ENCODE peak calls at places on chromosome 15, in nine cellular contexts. One of them, this sample, is unnamed.

GRCh38 chr15:81189583-81190283 is 6.9 kb upstream of the IL16 start:
- DNase-seq in brain microvascular endothelial cell: peak; percentile 53
- DNase-seq in Karpas-422: no peak
- DNase-seq in hepatocyte: peak; percentile 67
- DNase-seq in tibial artery: peak; percentile 81
- DNase-seq in neural progenitor cell: no peak
- DNase-seq in choroid plexus epithelial cell: peak; percentile 97
- DNase-seq in dorsolateral prefrontal cortex: no peak
- DNase-seq in CD8-positive, alpha-beta T cell: no peak
- DNase-seq in this sample: peak; percentile 86

GRCh38 chr15:61116830-61117229 is 112.3 kb downstream of the RORA start:
- DNase-seq in brain microvascular endothelial cell: no peak
- DNase-seq in Karpas-422: no peak
- DNase-seq in hepatocyte: no peak
- DNase-seq in tibial artery: no peak
- DNase-seq in neural progenitor cell: peak; percentile 33
- DNase-seq in choroid plexus epithelial cell: no peak
- DNase-seq in dorsolateral prefrontal cortex: no peak
- DNase-seq in CD8-positive, alpha-beta T cell: no peak
- DNase-seq in this sample: no peak

GRCh38 chr15:70328137-70329115 is 230.7 kb upstream of the TLE3 start:
- DNase-seq in brain microvascular endothelial cell: peak; percentile 82
- DNase-seq in Karpas-422: no peak
- DNase-seq in hepatocyte: no peak
- DNase-seq in tibial artery: peak; percentile 75
- DNase-seq in neural progenitor cell: no peak
- DNase-seq in choroid plexus epithelial cell: peak; percentile 92
- DNase-seq in dorsolateral prefrontal cortex: no peak
- DNase-seq in CD8-positive, alpha-beta T cell: no peak
- DNase-seq in this sample: peak; percentile 95

GRCh38 chr15:74458473-74458872 is 2.5 kb downstream of the UBL7 start:
- DNase-seq in brain microvascular endothelial cell: no peak
- DNase-seq in Karpas-422: no peak
- DNase-seq in hepatocyte: no peak
- DNase-seq in tibial artery: no peak
- DNase-seq in neural progenitor cell: no peak
- DNase-seq in choroid plexus epithelial cell: no peak
- DNase-seq in dorsolateral prefrontal cortex: no peak
- DNase-seq in CD8-positive, alpha-beta T cell: no peak
- DNase-seq in this sample: no peak

GRCh38 chr15:79675982-79676381 is 220.8 kb downstream of the MTHFS start:
- DNase-seq in brain microvascular endothelial cell: no peak
- DNase-seq in Karpas-422: no peak
- DNase-seq in hepatocyte: no peak
- DNase-seq in tibial artery: no peak
- DNase-seq in neural progenitor cell: no peak
- DNase-seq in choroid plexus epithelial cell: no peak
- DNase-seq in dorsolateral prefrontal cortex: no peak
- DNase-seq in CD8-positive, alpha-beta T cell: no peak
- DNase-seq in this sample: no peak

GRCh38 chr15:74406517-74406916 is 27.2 kb downstream of the SEMA7A start:
- DNase-seq in brain microvascular endothelial cell: no peak
- DNase-seq in Karpas-422: no peak
- DNase-seq in hepatocyte: no peak
- DNase-seq in tibial artery: no peak
- DNase-seq in neural progenitor cell: no peak
- DNase-seq in choroid plexus epithelial cell: no peak
- DNase-seq in dorsolateral prefrontal cortex: no peak
- DNase-seq in CD8-positive, alpha-beta T cell: no peak
- DNase-seq in this sample: no peak

GRCh38 chr15:61390138-61390537 is 161.0 kb upstream of the RORA start:
- DNase-seq in brain microvascular endothelial cell: no peak
- DNase-seq in Karpas-422: no peak
- DNase-seq in hepatocyte: no peak
- DNase-seq in tibial artery: no peak
- DNase-seq in neural progenitor cell: no peak
- DNase-seq in choroid plexus epithelial cell: peak; percentile 54
- DNase-seq in dorsolateral prefrontal cortex: no peak
- DNase-seq in CD8-positive, alpha-beta T cell: no peak
- DNase-seq in this sample: no peak

GRCh38 chr15:38597221-38597800 is 32.7 kb upstream of the RASGRP1 start:
- DNase-seq in brain microvascular endothelial cell: no peak
- DNase-seq in Karpas-422: peak; percentile 27
- DNase-seq in hepatocyte: no peak
- DNase-seq in tibial artery: no peak
- DNase-seq in neural progenitor cell: no peak
- DNase-seq in choroid plexus epithelial cell: no peak
- DNase-seq in dorsolateral prefrontal cortex: no peak
- DNase-seq in CD8-positive, alpha-beta T cell: no peak
- DNase-seq in this sample: no peak

GRCh38 chr15:22786868-22787698 is 639 bp downstream of the NIPA1 start:
- DNase-seq in brain microvascular endothelial cell: no peak
- DNase-seq in Karpas-422: peak; percentile 63
- DNase-seq in hepatocyte: peak; percentile 57
- DNase-seq in tibial artery: no peak
- DNase-seq in neural progenitor cell: peak; percentile 66
- DNase-seq in choroid plexus epithelial cell: peak; percentile 36
- DNase-seq in dorsolateral prefrontal cortex: no peak
- DNase-seq in CD8-positive, alpha-beta T cell: no peak
- DNase-seq in this sample: no peak

GRCh38 chr15:22788004-22788403 is 1.6 kb downstream of the NIPA1 start:
- DNase-seq in brain microvascular endothelial cell: no peak
- DNase-seq in Karpas-422: no peak
- DNase-seq in hepatocyte: no peak
- DNase-seq in tibial artery: no peak
- DNase-seq in neural progenitor cell: no peak
- DNase-seq in choroid plexus epithelial cell: no peak
- DNase-seq in dorsolateral prefrontal cortex: no peak
- DNase-seq in CD8-positive, alpha-beta T cell: no peak
- DNase-seq in this sample: no peak
- H3K4me3 ChIP-seq in brain microvascular endothelial cell: no peak overlapping the region
- H3K4me3 ChIP-seq in Karpas-422: peak overlapping the region; percentile 80
- H3K4me3 ChIP-seq in hepatocyte: no peak overlapping the region
- H3K4me3 ChIP-seq in tibial artery: no peak overlapping the region
- H3K4me3 ChIP-seq in neural progenitor cell: peak overlapping the region; percentile 94
- H3K4me3 ChIP-seq in choroid plexus epithelial cell: no peak overlapping the region
- H3K4me3 ChIP-seq in dorsolateral prefrontal cortex: peak overlapping the region; percentile 95
- H3K4me3 ChIP-seq in CD8-positive, alpha-beta T cell: no peak overlapping the region
- H3K4me3 ChIP-seq in this sample: no peak overlapping the region

GRCh38 chr15:37056168-37056893 is 44.0 kb downstream of the MEIS2 start:
- DNase-seq in brain microvascular endothelial cell: no peak
- DNase-seq in Karpas-422: no peak
- DNase-seq in hepatocyte: no peak
- DNase-seq in tibial artery: peak; percentile 22
- DNase-seq in neural progenitor cell: peak; percentile 72
- DNase-seq in choroid plexus epithelial cell: no peak
- DNase-seq in dorsolateral prefrontal cortex: no peak
- DNase-seq in CD8-positive, alpha-beta T cell: no peak
- DNase-seq in this sample: peak; percentile 60
- H3K4me3 ChIP-seq in brain microvascular endothelial cell: no peak overlapping the region
- H3K4me3 ChIP-seq in Karpas-422: no peak overlapping the region
- H3K4me3 ChIP-seq in hepatocyte: no peak overlapping the region
- H3K4me3 ChIP-seq in tibial artery: no peak overlapping the region
- H3K4me3 ChIP-seq in neural progenitor cell: no peak overlapping the region
- H3K4me3 ChIP-seq in choroid plexus epithelial cell: no peak overlapping the region
- H3K4me3 ChIP-seq in dorsolateral prefrontal cortex: peak overlapping the region; percentile 36
- H3K4me3 ChIP-seq in CD8-positive, alpha-beta T cell: no peak overlapping the region
- H3K4me3 ChIP-seq in this sample: peak overlapping the region; percentile 29

GRCh38 chr15:29269485-29270168 is at the start of gene NSMCE3:
- DNase-seq in brain microvascular endothelial cell: peak; percentile 80
- DNase-seq in Karpas-422: peak; percentile 96
- DNase-seq in hepatocyte: peak; percentile 96
- DNase-seq in tibial artery: peak; percentile 89
- DNase-seq in neural progenitor cell: peak; percentile 95
- DNase-seq in choroid plexus epithelial cell: peak; percentile 90
- DNase-seq in dorsolateral prefrontal cortex: peak; percentile 93
- DNase-seq in CD8-positive, alpha-beta T cell: peak; percentile 91
- DNase-seq in this sample: peak; percentile 77

GRCh38 chr15:29272219-29272618 is 2.6 kb upstream of the NSMCE3 start:
- DNase-seq in brain microvascular endothelial cell: no peak
- DNase-seq in Karpas-422: no peak
- DNase-seq in hepatocyte: no peak
- DNase-seq in tibial artery: no peak
- DNase-seq in neural progenitor cell: no peak
- DNase-seq in choroid plexus epithelial cell: no peak
- DNase-seq in dorsolateral prefrontal cortex: no peak
- DNase-seq in CD8-positive, alpha-beta T cell: no peak
- DNase-seq in this sample: no peak

GRCh38 chr15:29268706-29269484 is 727 bp downstream of the NSMCE3 start:
- DNase-seq in brain microvascular endothelial cell: peak; percentile 26
- DNase-seq in Karpas-422: peak; percentile 60
- DNase-seq in hepatocyte: peak; percentile 59
- DNase-seq in tibial artery: peak; percentile 21
- DNase-seq in neural progenitor cell: peak; percentile 57
- DNase-seq in choroid plexus epithelial cell: peak; percentile 40
- DNase-seq in dorsolateral prefrontal cortex: peak; percentile 50
- DNase-seq in CD8-positive, alpha-beta T cell: peak; percentile 51
- DNase-seq in this sample: peak; percentile 26

GRCh38 chr15:29270169-29270955 is 740 bp upstream of the NSMCE3 start:
- DNase-seq in brain microvascular endothelial cell: no peak
- DNase-seq in Karpas-422: peak; percentile 61
- DNase-seq in hepatocyte: no peak
- DNase-seq in tibial artery: no peak
- DNase-seq in neural progenitor cell: no peak
- DNase-seq in choroid plexus epithelial cell: peak; percentile 36
- DNase-seq in dorsolateral prefrontal cortex: no peak
- DNase-seq in CD8-positive, alpha-beta T cell: peak; percentile 17
- DNase-seq in this sample: peak; percentile 55

GRCh38 chr15:29270976-29271375 is 1.4 kb upstream of the NSMCE3 start:
- DNase-seq in brain microvascular endothelial cell: no peak
- DNase-seq in Karpas-422: no peak
- DNase-seq in hepatocyte: no peak
- DNase-seq in tibial artery: no peak
- DNase-seq in neural progenitor cell: no peak
- DNase-seq in choroid plexus epithelial cell: no peak
- DNase-seq in dorsolateral prefrontal cortex: no peak
- DNase-seq in CD8-positive, alpha-beta T cell: no peak
- DNase-seq in this sample: no peak
- H3K4me3 ChIP-seq in brain microvascular endothelial cell: no peak overlapping the region
- H3K4me3 ChIP-seq in Karpas-422: peak overlapping the region; percentile 91
- H3K4me3 ChIP-seq in hepatocyte: no peak overlapping the region
- H3K4me3 ChIP-seq in tibial artery: no peak overlapping the region
- H3K4me3 ChIP-seq in neural progenitor cell: no peak overlapping the region
- H3K4me3 ChIP-seq in choroid plexus epithelial cell: no peak overlapping the region
- H3K4me3 ChIP-seq in dorsolateral prefrontal cortex: peak overlapping the region; percentile 90
- H3K4me3 ChIP-seq in CD8-positive, alpha-beta T cell: no peak overlapping the region
- H3K4me3 ChIP-seq in this sample: no peak overlapping the region

GRCh38 chr15:99015677-99016568 is 8.3 kb upstream of the PGPEP1L start:
- DNase-seq in brain microvascular endothelial cell: no peak
- DNase-seq in Karpas-422: no peak
- DNase-seq in hepatocyte: no peak
- DNase-seq in tibial artery: no peak
- DNase-seq in neural progenitor cell: peak; percentile 55
- DNase-seq in choroid plexus epithelial cell: no peak
- DNase-seq in dorsolateral prefrontal cortex: no peak
- DNase-seq in CD8-positive, alpha-beta T cell: no peak
- DNase-seq in this sample: no peak
- H3K4me3 ChIP-seq in brain microvascular endothelial cell: peak overlapping the region; percentile 57
- H3K4me3 ChIP-seq in Karpas-422: no peak overlapping the region
- H3K4me3 ChIP-seq in hepatocyte: peak overlapping the region; percentile 50
- H3K4me3 ChIP-seq in tibial artery: peak overlapping the region; percentile 58
- H3K4me3 ChIP-seq in neural progenitor cell: peak overlapping the region; percentile 64
- H3K4me3 ChIP-seq in choroid plexus epithelial cell: peak overlapping the region; percentile 58
- H3K4me3 ChIP-seq in dorsolateral prefrontal cortex: peak overlapping the region; percentile 70
- H3K4me3 ChIP-seq in CD8-positive, alpha-beta T cell: peak overlapping the region; percentile 54
- H3K4me3 ChIP-seq in this sample: peak overlapping the region; percentile 64

DNA sequence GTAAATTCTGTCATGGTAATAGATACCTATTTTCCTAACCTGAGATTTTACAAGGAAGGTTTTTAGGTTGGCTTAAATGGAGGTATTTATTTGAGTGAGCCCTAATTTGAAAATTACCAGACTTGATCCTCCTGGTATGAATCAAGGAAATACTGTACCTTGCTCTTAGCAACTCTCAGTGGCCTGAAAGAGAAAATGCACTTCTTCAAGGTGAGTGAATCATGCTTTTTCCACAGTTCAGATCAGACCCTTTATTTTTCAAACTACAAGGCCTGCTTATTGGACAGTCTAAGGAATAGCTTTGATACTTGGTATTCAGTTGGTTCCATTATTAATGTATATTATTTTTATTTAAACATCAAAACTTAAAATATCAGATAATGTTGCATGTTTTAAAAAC is 15.4 kb downstream of the FEM1B start:
- DNase-seq in brain microvascular endothelial cell: no peak
- DNase-seq in Karpas-422: no peak
- DNase-seq in hepatocyte: no peak
- DNase-seq in tibial artery: no peak
- DNase-seq in neural progenitor cell: no peak
- DNase-seq in choroid plexus epithelial cell: no peak
- DNase-seq in dorsolateral prefrontal cortex: no peak
- DNase-seq in CD8-positive, alpha-beta T cell: no peak
- DNase-seq in this sample: no peak
- H3K4me3 ChIP-seq in brain microvascular endothelial cell: no peak overlapping the region
- H3K4me3 ChIP-seq in Karpas-422: no peak overlapping the region
- H3K4me3 ChIP-seq in hepatocyte: no peak overlapping the region
- H3K4me3 ChIP-seq in tibial artery: no peak overlapping the region
- H3K4me3 ChIP-seq in neural progenitor cell: no peak overlapping the region
- H3K4me3 ChIP-seq in choroid plexus epithelial cell: no peak overlapping the region
- H3K4me3 ChIP-seq in dorsolateral prefrontal cortex: no peak overlapping the region
- H3K4me3 ChIP-seq in CD8-positive, alpha-beta T cell: no peak overlapping the region
- H3K4me3 ChIP-seq in this sample: no peak overlapping the region

GRCh38 chr15:55254916-55255679 is 34.5 kb downstream of the RAB27A start:
- DNase-seq in brain microvascular endothelial cell: no peak
- DNase-seq in Karpas-422: no peak
- DNase-seq in hepatocyte: no peak
- DNase-seq in tibial artery: no peak
- DNase-seq in neural progenitor cell: no peak
- DNase-seq in choroid plexus epithelial cell: no peak
- DNase-seq in dorsolateral prefrontal cortex: no peak
- DNase-seq in CD8-positive, alpha-beta T cell: no peak
- DNase-seq in this sample: no peak
- H3K4me3 ChIP-seq in brain microvascular endothelial cell: no peak overlapping the region
- H3K4me3 ChIP-seq in Karpas-422: no peak overlapping the region
- H3K4me3 ChIP-seq in hepatocyte: no peak overlapping the region
- H3K4me3 ChIP-seq in tibial artery: no peak overlapping the region
- H3K4me3 ChIP-seq in neural progenitor cell: no peak overlapping the region
- H3K4me3 ChIP-seq in choroid plexus epithelial cell: no peak overlapping the region
- H3K4me3 ChIP-seq in dorsolateral prefrontal cortex: peak overlapping the region; percentile 21
- H3K4me3 ChIP-seq in CD8-positive, alpha-beta T cell: peak overlapping the region; percentile 34
- H3K4me3 ChIP-seq in this sample: no peak overlapping the region

GRCh38 chr15:40103124-40103858 is 5.4 kb downstream of the BMF start:
- DNase-seq in brain microvascular endothelial cell: no peak
- DNase-seq in Karpas-422: no peak
- DNase-seq in hepatocyte: peak; percentile 91
- DNase-seq in tibial artery: peak; percentile 87
- DNase-seq in neural progenitor cell: peak; percentile 75
- DNase-seq in choroid plexus epithelial cell: peak; percentile 76
- DNase-seq in dorsolateral prefrontal cortex: peak; percentile 83
- DNase-seq in CD8-positive, alpha-beta T cell: no peak
- DNase-seq in this sample: peak; percentile 71
- H3K4me3 ChIP-seq in brain microvascular endothelial cell: no peak overlapping the region
- H3K4me3 ChIP-seq in Karpas-422: no peak overlapping the region
- H3K4me3 ChIP-seq in hepatocyte: no peak overlapping the region
- H3K4me3 ChIP-seq in tibial artery: peak overlapping the region; percentile 12
- H3K4me3 ChIP-seq in neural progenitor cell: peak overlapping the region; percentile 18
- H3K4me3 ChIP-seq in choroid plexus epithelial cell: no peak overlapping the region
- H3K4me3 ChIP-seq in dorsolateral prefrontal cortex: no peak overlapping the region
- H3K4me3 ChIP-seq in CD8-positive, alpha-beta T cell: no peak overlapping the region
- H3K4me3 ChIP-seq in this sample: no peak overlapping the region

This sample was measured in astrocyte.